ENCODE peak calls at places on chromosomes 12 and 14, in five cellular contexts. Y, H, S, E and J are unnamed samples.

GRCh38 chr14:64723691-64724577 is 19.7 kb downstream of the PLEKHG3 start:
- DNase-seq in Y (no peak), H (no peak), S (peak; percentile 24), E (peak; percentile 70), J (peak; percentile 69)

GRCh38 chr14:82398313-82398712 is 864.7 kb upstream of the SEL1L start:
- DNase-seq in Y (no peak), H (no peak), S (peak; percentile 54), E (no peak), J (no peak)

GRCh38 chr12:63918788-63919300 is 74.3 kb downstream of the SRGAP1 start:
- DNase-seq in Y (no peak), H (no peak), S (no peak), E (no peak), J (no peak)

GRCh38 chr12:65192963-65193516 is 23.7 kb downstream of the LEMD3 start:
- DNase-seq in Y (no peak), H (no peak), S (no peak), E (no peak), J (no peak)

GRCh38 chr14:24340606-24341005 is 815 bp upstream of the RIPK3 start:
- DNase-seq in Y (no peak), H (no peak), S (no peak), E (no peak), J (no peak)

GRCh38 chr12:4911316-4911994 is 1.8 kb downstream of the KCNA1 start:
- DNase-seq in Y (no peak), H (peak; percentile 6), S (no peak), E (no peak), J (no peak)

GRCh38 chr12:80187660-80188090 is 88.3 kb downstream of the OTOGL start:
- DNase-seq in Y (peak; percentile 83), H (no peak), S (peak; percentile 28), E (peak; percentile 11), J (no peak)

GRCh38 chr12:109741970-109742372 is 28.3 kb downstream of the FAM222A start:
- DNase-seq in Y (no peak), H (no peak), S (peak; percentile 13), E (no peak), J (no peak)

GRCh38 chr12:40989785-40990184 is 198.3 kb upstream of the PDZRN4 start:
- DNase-seq in Y (no peak), H (no peak), S (no peak), E (no peak), J (no peak)

GRCh38 chr12:32032205-32032810 is 73.1 kb downstream of the RESF1 start:
- DNase-seq in Y (no peak), H (no peak), S (peak; percentile 62), E (no peak), J (no peak)

GRCh38 chr14:103315368-103315911 is 18.6 kb upstream of the EIF5 start:
- DNase-seq in Y (no peak), H (no peak), S (no peak), E (no peak), J (no peak)

GRCh38 chr12:87995581-87996178 is 33.5 kb downstream of the C12orf50 start:
- DNase-seq in Y (peak; percentile 47), H (peak; percentile 49), S (peak; percentile 31), E (peak; percentile 61), J (peak; percentile 34)

GRCh38 chr12:107356266-107356936 is 263.1 kb upstream of the CRY1 start:
- DNase-seq in Y (no peak), H (no peak), S (no peak), E (no peak), J (no peak)

GRCh38 chr14:99809376-99809775 is 16.2 kb downstream of the EML1 start:
- DNase-seq in Y (no peak), H (no peak), S (no peak), E (no peak), J (no peak)

GRCh38 chr12:22709292-22709691 is 84.3 kb downstream of the ETNK1 start:
- DNase-seq in Y (peak; percentile 82), H (no peak), S (peak; percentile 12), E (no peak), J (no peak)